ENCODE peak calls at places on chromosomes 12 and 14, in six cellular contexts. C, V, J, W, G and H are unnamed samples.
A peak's percentile ranks its signal among the peaks of the same experiment; 100 is the strongest.

GRCh38 chr12:112294793-112295192 is 87.4 kb downstream of the HECTD4 start:
- DNase-seq in C (no peak), V (no peak), J (no peak), W (no peak), G (no peak), H (no peak)

GRCh38 chr14:93303659-93304058 is 29.2 kb downstream of the BTBD7 start:
- DNase-seq in C (no peak), V (no peak), J (no peak), W (no peak), G (peak; percentile 40), H (no peak)

GRCh38 chr12:110042260-110042659 is 6.1 kb downstream of the C12orf76 start:
- DNase-seq in C (no peak), V (no peak), J (no peak), W (no peak), G (no peak), H (no peak)

GRCh38 chr12:113929312-113929989 is 36.7 kb downstream of the RBM19 start:
- DNase-seq in C (no peak), V (no peak), J (no peak), W (no peak), G (no peak), H (no peak)

GRCh38 chr12:79402626-79403025 is 288.1 kb downstream of the PAWR start:
- DNase-seq in C (no peak), V (no peak), J (peak; percentile 87), W (no peak), G (no peak), H (no peak)

GRCh38 chr12:52195065-52195730 is 3.4 kb upstream of the KRT80 start:
- DNase-seq in C (no peak), V (no peak), J (peak; percentile 75), W (no peak), G (peak; percentile 62), H (no peak)

GRCh38 chr12:94225924-94226630 is 77.7 kb downstream of the PLXNC1 start:
- DNase-seq in C (no peak), V (no peak), J (no peak), W (no peak), G (no peak), H (no peak)

GRCh38 chr12:80567391-80567790 is 123.4 kb downstream of the PTPRQ start:
- DNase-seq in C (no peak), V (no peak), J (peak; percentile 24), W (no peak), G (no peak), H (no peak)

GRCh38 chr14:72600551-72601330 is 293.2 kb downstream of the DPF3 start:
- DNase-seq in C (no peak), V (no peak), J (no peak), W (no peak), G (no peak), H (no peak)

GRCh38 chr12:3747543-3747942 is 5.4 kb downstream of the CRACR2A start:
- DNase-seq in C (no peak), V (peak; percentile 30), J (no peak), W (peak; percentile 57), G (no peak), H (peak; percentile 70)

GRCh38 chr12:85796001-85796400 is 40.2 kb downstream of the RASSF9 start:
- DNase-seq in C (no peak), V (no peak), J (peak; percentile 42), W (no peak), G (no peak), H (no peak)

GRCh38 chr12:46770501-46771183 is 55.2 kb downstream of the SLC38A4 start:
- DNase-seq in C (no peak), V (no peak), J (peak; percentile 53), W (no peak), G (no peak), H (no peak)

GRCh38 chr14:32662234-32662633 is 276.4 kb upstream of the NPAS3 start:
- DNase-seq in C (no peak), V (no peak), J (peak; percentile 33), W (no peak), G (no peak), H (no peak)

GRCh38 chr12:56933826-56934625 is at the start of gene SDR9C7:
- DNase-seq in C (no peak), V (no peak), J (no peak), W (no peak), G (no peak), H (no peak)

GRCh38 chr12:105748806-105749600 is 389.8 kb downstream of the NUAK1 start:
- DNase-seq in C (peak; percentile 87), V (no peak), J (peak; percentile 97), W (no peak), G (peak; percentile 81), H (no peak)

GRCh38 chr14:86799244-86799647 is 1193.7 kb downstream of the GALC start:
- DNase-seq in C (no peak), V (no peak), J (peak; percentile 98), W (no peak), G (no peak), H (no peak)

GRCh38 chr12:54654926-54655325 is 6.8 kb upstream of the DCD start:
- DNase-seq in C (no peak), V (no peak), J (no peak), W (no peak), G (no peak), H (no peak)

GRCh38 chr12:113238309-113238708 is 17.0 kb downstream of the TPCN1 start:
- DNase-seq in C (no peak), V (no peak), J (no peak), W (peak; percentile 62), G (no peak), H (no peak)

GRCh38 chr12:46518184-46518583 is 145.6 kb upstream of the SLC38A2 start:
- DNase-seq in C (no peak), V (no peak), J (no peak), W (no peak), G (peak; percentile 59), H (no peak)

GRCh38 chr12:25427328-25428249 is 125.5 kb downstream of the LMNTD1 start:
- DNase-seq in C (no peak), V (no peak), J (no peak), W (no peak), G (no peak), H (no peak)

GRCh38 chr14:87483651-87484260 is 509.2 kb downstream of the GALC start:
- DNase-seq in C (no peak), V (peak; percentile 55), J (peak; percentile 71), W (no peak), G (no peak), H (no peak)

GRCh38 chr14:24952851-24953666 is 96.9 kb downstream of the STXBP6 start:
- DNase-seq in C (no peak), V (no peak), J (no peak), W (no peak), G (no peak), H (no peak)

GRCh38 chr14:55586411-55586810 is 6.4 kb downstream of the KTN1 start:
- DNase-seq in C (no peak), V (no peak), J (no peak), W (no peak), G (no peak), H (no peak)

GRCh38 chr14:55585854-55586253 is 5.8 kb downstream of the KTN1 start:
- DNase-seq in C (no peak), V (no peak), J (peak; percentile 70), W (no peak), G (no peak), H (no peak)

GRCh38 chr14:55589171-55589570 is 9.2 kb downstream of the KTN1 start:
- DNase-seq in C (no peak), V (no peak), J (no peak), W (no peak), G (no peak), H (no peak)

GRCh38 chr14:55588259-55588699 is 8.3 kb downstream of the KTN1 start:
- DNase-seq in C (no peak), V (no peak), J (peak; percentile 59), W (no peak), G (no peak), H (no peak)

GRCh38 chr14:55587847-55588246 is 7.8 kb downstream of the KTN1 start:
- DNase-seq in C (no peak), V (no peak), J (no peak), W (no peak), G (no peak), H (no peak)
- H3K27ac ChIP-seq in C (no peak overlapping the region), V (no peak overlapping the region), J (no peak overlapping the region), W (no peak overlapping the region), G (no peak overlapping the region), H (peak overlapping the region; percentile 5)

GRCh38 chr12:131735153-131735456 is 24.2 kb downstream of the SFSWAP start:
- DNase-seq in C (no peak), V (no peak), J (no peak), W (no peak), G (no peak), H (no peak)
- H3K27ac ChIP-seq in C (no peak overlapping the region), V (no peak overlapping the region), J (no peak overlapping the region), W (no peak overlapping the region), G (no peak overlapping the region), H (no peak overlapping the region)

GRCh38 chr14:37198273-37198598 is 499 bp downstream of the MIPOL1 start:
- DNase-seq in C (no peak), V (no peak), J (no peak), W (no peak), G (no peak), H (no peak)
- H3K27ac ChIP-seq in C (peak overlapping the region; percentile 96), V (peak overlapping the region; percentile 88), J (peak overlapping the region; percentile 68), W (peak overlapping the region; percentile 88), G (peak overlapping the region; percentile 45), H (peak overlapping the region; percentile 74)

DNA sequence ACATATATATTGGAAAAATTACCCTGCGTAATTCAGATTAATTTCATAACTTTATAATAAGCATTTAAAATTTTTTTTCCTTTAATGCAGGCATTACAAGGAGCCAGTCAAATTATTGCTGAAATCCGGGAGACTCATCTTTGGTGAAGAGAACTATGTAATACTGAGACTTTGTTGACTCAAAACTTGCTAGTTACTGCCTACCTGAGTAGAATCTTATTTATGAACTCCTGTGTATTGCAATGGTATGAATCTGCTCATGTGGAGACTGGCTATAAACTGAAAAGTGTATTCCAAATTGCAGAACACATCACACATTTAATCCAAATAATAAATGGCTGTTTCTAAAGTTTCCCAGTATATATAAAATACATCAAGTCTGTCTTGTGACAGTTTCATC is 12.4 kb downstream of the YARS2 start:
- DNase-seq in C (no peak), V (no peak), J (no peak), W (no peak), G (no peak), H (no peak)
- H3K27ac ChIP-seq in C (no peak overlapping the region), V (no peak overlapping the region), J (no peak overlapping the region), W (no peak overlapping the region), G (no peak overlapping the region), H (no peak overlapping the region)

DNA sequence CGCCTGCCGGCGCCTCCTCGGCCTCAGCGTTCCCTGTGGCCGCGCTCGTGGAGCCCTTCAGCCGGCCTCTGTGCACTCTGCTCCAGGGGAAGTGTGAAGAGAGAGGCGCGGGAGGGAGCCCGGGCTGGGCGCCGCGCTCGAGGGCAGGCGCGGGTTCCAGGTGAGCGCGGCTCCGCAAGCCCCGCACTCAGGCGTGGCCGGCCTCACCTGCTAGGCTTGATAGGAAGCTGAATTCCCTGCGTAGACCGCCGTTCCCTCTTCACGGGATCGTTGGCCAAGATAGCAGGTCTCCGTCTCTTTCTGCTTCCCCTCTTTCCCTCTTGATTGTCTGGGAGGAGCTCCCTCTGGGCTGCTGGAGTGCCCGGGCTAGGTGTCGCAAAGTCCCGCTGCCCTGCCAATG is 89.7 kb downstream of the ASCL4 start:
- DNase-seq in C (no peak), V (no peak), J (no peak), W (no peak), G (no peak), H (no peak)
- H3K27ac ChIP-seq in C (no peak overlapping the region), V (peak overlapping the region; percentile 19), J (no peak overlapping the region), W (no peak overlapping the region), G (no peak overlapping the region), H (no peak overlapping the region)

GRCh38 chr12:13668880-13669279 is 312.5 kb downstream of the GRIN2B start:
- DNase-seq in C (no peak), V (no peak), J (no peak), W (no peak), G (no peak), H (no peak)
- H3K27ac ChIP-seq in C (no peak overlapping the region), V (no peak overlapping the region), J (no peak overlapping the region), W (no peak overlapping the region), G (no peak overlapping the region), H (no peak overlapping the region)